ENCODE peak calls at places on chromosomes 1 and 21, in seven cellular contexts. L is uterus, X is fibroblast of lung, K is ovary, D is gastrocnemius medialis, O is body of pancreas, N is mammary epithelial cell. H is an unnamed sample. For H3K4me1, the result is how much of the 10 kb centered on the place peaks cover.

GRCh38 chr1:65050735-65051134 is 84.4 kb upstream of the JAK1 start:
- DNase-seq in X (no peak), K (no peak), D (no peak), N (no peak), O (no peak), L (no peak), H (no peak)

GRCh38 chr1:27153549-27153886 is 1.4 kb downstream of the SLC9A1 start:
- DNase-seq in D (peak), L (no peak), O (no peak), N (no peak), K (no peak), X (no peak), H (peak)

GRCh38 chr1:158112994-158113758 is 67.5 kb upstream of the CD1D start:
- DNase-seq in D (no peak), K (peak), L (peak), X (peak), O (peak), N (no peak), H (no peak)

GRCh38 chr21:32826317-32827167 is 55.0 kb upstream of the PAXBP1 start:
- DNase-seq in N (peak), D (no peak), K (peak), O (peak), X (peak), L (no peak), H (no peak)

GRCh38 chr1:237166593-237167077 is 124.7 kb downstream of the RYR2 start:
- DNase-seq in K (no peak), X (peak), O (no peak), N (no peak), D (no peak), L (no peak), H (no peak)

GRCh38 chr1:110605446-110605845 is 712 bp downstream of the KCNA2 start:
- DNase-seq in O (no peak), N (no peak), K (no peak), X (no peak), D (no peak), L (no peak), H (no peak)

GRCh38 chr1:20476260-20477038 is 9.6 kb downstream of the CAMK2N1 start:
- DNase-seq in N (peak), X (peak), K (peak), D (no peak), O (peak), L (peak), H (no peak)

GRCh38 chr21:34819357-34819999 is 150.7 kb downstream of the CLIC6 start:
- DNase-seq in D (peak), N (no peak), O (no peak), X (no peak), K (no peak), L (no peak), H (no peak)

GRCh38 chr1:109959974-109960744 is 24.4 kb upstream of the AHCYL1 start:
- DNase-seq in O (no peak), X (peak), K (no peak), L (no peak), D (no peak), N (peak), H (no peak)

GRCh38 chr1:15885701-15886612 is 38.5 kb downstream of the SPEN start:
- DNase-seq in X (peak), O (peak), K (peak), L (peak), D (peak), N (peak), H (peak)

GRCh38 chr1:204601979-204602653 is 83.4 kb downstream of the LRRN2 start:
- DNase-seq in X (no peak), D (no peak), O (no peak), L (no peak), K (no peak), N (no peak), H (no peak)

GRCh38 chr1:152189657-152190442 is 30.8 kb upstream of the RPTN start:
- DNase-seq in D (no peak), K (peak), L (peak), N (peak), O (peak), X (peak), H (no peak)

GRCh38 chr1:19799233-19799876 is 361 bp downstream of the TMCO4 start:
- DNase-seq in L (no peak), D (peak), O (peak), N (peak), K (peak), X (peak), H (peak)

GRCh38 chr1:172809751-172810150 is 150.8 kb downstream of the FASLG start:
- DNase-seq in L (no peak), D (no peak), N (no peak), O (no peak), K (no peak), X (no peak), H (no peak)

GRCh38 chr1:91161749-91162148 is 139.9 kb upstream of the ZNF644 start:
- DNase-seq in D (no peak), N (no peak), L (no peak), X (no peak), K (no peak), O (no peak), H (no peak)

GRCh38 chr1:108592030-108592759 is 32.3 kb downstream of the EEIG2 start:
- DNase-seq in O (no peak), X (peak), N (no peak), K (no peak), D (no peak), L (no peak), H (no peak)

GRCh38 chr1:210269981-210270380 is 37.4 kb downstream of the SERTAD4 start:
- DNase-seq in N (no peak), D (no peak), L (no peak), O (no peak), K (no peak), X (no peak), H (no peak)

GRCh38 chr1:211487082-211487481 is 4.9 kb downstream of the RD3 start:
- DNase-seq in L (no peak), N (no peak), X (no peak), D (no peak), K (no peak), O (no peak), H (peak)

GRCh38 chr21:41601573-41602371 is 93.8 kb upstream of the TMPRSS2 start:
- DNase-seq in L (no peak), O (peak), N (peak), K (no peak), X (peak), D (no peak), H (peak)

GRCh38 chr1:54275349-54275748 is 75.4 kb downstream of the MRPL37 start:
- DNase-seq in K (peak), D (peak), X (peak), N (no peak), O (peak), L (peak), H (peak)

GRCh38 chr1:206568256-206568655 is 44.0 kb downstream of the EIF2D start:
- DNase-seq in K (no peak), N (no peak), O (no peak), D (no peak), L (no peak), X (peak), H (no peak)
- H3K4me1 ChIP-seq in K (under half), N (under half), O (under half), D (under half), L (under half), X (under half), H (under half)

GRCh38 chr1:201259476-201260235 is 23.6 kb upstream of the PKP1 start:
- DNase-seq in O (peak), D (no peak), N (peak), K (no peak), L (no peak), X (peak), H (no peak)
- H3K4me3 ChIP-seq in O (no peak), D (no peak), N (peak), K (no peak), L (no peak), X (no peak), H (no peak)

GRCh38 chr1:33459766-33460543 is 12.5 kb upstream of the ZSCAN20 start:
- DNase-seq in X (peak), D (peak), L (no peak), K (no peak), N (peak), O (no peak), H (no peak)
- H3K4me1 ChIP-seq in X (under half), D (half or more), L (under half), K (under half), N (under half), O (under half), H (half or more)

GRCh38 chr21:45980697-45981096 is 873 bp upstream of the COL6A1 start:
- DNase-seq in K (no peak), D (no peak), O (no peak), N (no peak), X (no peak), L (no peak), H (no peak)
- H3K4me3 ChIP-seq in K (peak), D (peak), O (no peak), N (no peak), X (peak), L (peak), H (peak)

GRCh38 chr1:47915677-47916353 is 81.4 kb downstream of the TRABD2B start:
- DNase-seq in X (no peak), D (no peak), L (no peak), K (no peak), N (no peak), O (no peak), H (no peak)

GRCh38 chr1:47912756-47913155 is 84.4 kb downstream of the TRABD2B start:
- DNase-seq in D (no peak), K (no peak), X (no peak), O (no peak), N (no peak), L (no peak), H (no peak)

GRCh38 chr1:47913225-47913823 is 83.9 kb downstream of the TRABD2B start:
- DNase-seq in N (no peak), K (no peak), D (no peak), O (no peak), X (no peak), L (no peak), H (no peak)

GRCh38 chr1:47914952-47915676 is 82.1 kb downstream of the TRABD2B start:
- DNase-seq in D (no peak), K (no peak), L (no peak), O (no peak), X (no peak), N (no peak), H (no peak)

DNA sequence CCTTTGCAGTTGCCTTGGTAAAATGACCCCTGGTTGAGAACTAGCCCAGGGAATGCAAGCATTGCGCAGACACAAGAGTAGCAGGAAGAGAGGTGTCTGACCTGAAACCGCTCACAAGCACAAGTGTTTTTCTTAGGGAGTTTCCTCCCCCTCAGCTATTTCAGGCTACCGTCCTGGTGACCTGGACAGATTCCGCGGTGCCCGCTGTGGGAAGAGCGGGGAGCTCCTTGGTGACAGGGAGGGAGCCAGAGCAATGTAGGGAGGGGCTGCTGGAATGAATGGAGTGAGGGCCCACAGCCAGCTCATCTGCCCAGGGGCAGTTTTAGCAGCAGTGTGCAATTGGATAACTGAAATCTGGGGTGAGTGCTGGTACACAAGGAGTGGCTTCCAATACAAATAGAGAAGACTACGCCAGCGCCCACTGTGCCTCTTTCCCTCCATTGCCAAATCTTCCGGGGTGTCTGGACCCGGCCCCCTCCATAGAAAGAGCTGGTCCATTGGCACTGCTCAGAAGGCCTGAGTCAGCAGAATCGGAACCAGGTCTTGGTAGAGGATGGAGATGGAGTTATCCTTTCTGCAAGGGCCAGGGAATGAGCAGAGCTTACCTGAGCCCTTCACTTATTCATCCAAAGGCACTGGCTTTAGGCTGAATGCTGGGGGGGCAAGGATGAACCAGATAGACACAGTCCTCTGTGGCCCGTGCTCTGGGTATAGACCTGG is 82.8 kb downstream of the TRABD2B start:
- DNase-seq in D (no peak), X (no peak), K (no peak), L (no peak), O (no peak), N (peak), H (no peak)
- H3K4me1 ChIP-seq in D (under half), X (under half), K (under half), L (under half), O (under half), N (under half), H (under half)

GRCh38 chr1:60828944-60829343 is 253.4 kb upstream of the NFIA start:
- DNase-seq in D (no peak), N (no peak), O (no peak), X (no peak), L (no peak), K (no peak), H (no peak)

GRCh38 chr1:60823151-60823550 is 259.2 kb upstream of the NFIA start:
- DNase-seq in O (no peak), N (no peak), X (no peak), K (no peak), D (no peak), L (no peak), H (no peak)

GRCh38 chr1:60822252-60822651 is 260.1 kb upstream of the NFIA start:
- DNase-seq in N (no peak), X (no peak), D (no peak), L (no peak), O (no peak), K (no peak), H (no peak)

GRCh38 chr1:60826320-60827094 is 255.9 kb upstream of the NFIA start:
- DNase-seq in X (no peak), L (no peak), K (no peak), N (no peak), O (no peak), D (no peak), H (no peak)

GRCh38 chr1:60825593-60825992 is 256.8 kb upstream of the NFIA start:
- DNase-seq in N (no peak), O (no peak), K (no peak), X (no peak), D (no peak), L (no peak), H (no peak)
- H3K4me3 ChIP-seq in N (no peak), O (no peak), K (no peak), X (no peak), D (no peak), L (no peak), H (no peak)